ENCODE peak calls at places on chromosomes 3 and 15, in four cellular contexts. K is progenitor cell of endocrine pancreas, J is AG09309, E is kidney epithelial cell. N is an unnamed sample.

GRCh38 chr3:134976948-134977347 is 181.9 kb downstream of the EPHB1 start:
- DNase-seq in K (no peak), J (no peak), E (no peak), N (no peak)

GRCh38 chr3:53496984-53497383 is 2.6 kb downstream of the CACNA1D start:
- DNase-seq in K (no peak), J (no peak), E (no peak), N (no peak)

GRCh38 chr3:95994338-95994737 is 820.1 kb upstream of the EPHA6 start:
- DNase-seq in J (no peak), E (no peak), K (no peak), N (no peak)

GRCh38 chr3:58041182-58041825 is 33.1 kb downstream of the FLNB start:
- DNase-seq in K (no peak), J (no peak), E (no peak), N (peak)

GRCh38 chr15:82900511-82900910 is 52.0 kb downstream of the HOMER2 start:
- DNase-seq in K (no peak), E (no peak), J (no peak), N (no peak)

GRCh38 chr3:47515864-47516319 is 2.4 kb upstream of the ELP6 start:
- DNase-seq in J (no peak), K (no peak), E (no peak), N (no peak)

GRCh38 chr3:58899159-58899952 is 150.5 kb downstream of the CFAP20DC start:
- DNase-seq in E (no peak), J (no peak), K (no peak), N (peak)

GRCh38 chr3:71226565-71227281 is 356.8 kb downstream of the FOXP1 start:
- DNase-seq in K (no peak), E (no peak), J (no peak), N (peak)

GRCh38 chr3:170330366-170330765 is 27.1 kb upstream of the SKIL start:
- DNase-seq in J (no peak), K (no peak), E (no peak), N (no peak)

GRCh38 chr3:64405211-64405818 is 180.0 kb upstream of the PRICKLE2 start:
- DNase-seq in J (no peak), K (no peak), E (no peak), N (no peak)

GRCh38 chr15:50113187-50113505 is 5.9 kb downstream of the ATP8B4 start:
- DNase-seq in K (no peak), J (no peak), E (no peak), N (no peak)

GRCh38 chr3:135667061-135667460 is 298.5 kb upstream of the PPP2R3A start:
- DNase-seq in J (no peak), E (no peak), K (no peak), N (no peak)

GRCh38 chr15:31470756-31471155 is 144.1 kb downstream of the KLF13 start:
- DNase-seq in K (no peak), E (no peak), J (no peak), N (no peak)

GRCh38 chr3:112333002-112333385 is at the start of gene CD200:
- DNase-seq in K (peak), J (no peak), E (no peak), N (peak)
- TF ChIP-seq CTCF in K (peak), J (no peak), E (no peak), N (no peak)

DNA sequence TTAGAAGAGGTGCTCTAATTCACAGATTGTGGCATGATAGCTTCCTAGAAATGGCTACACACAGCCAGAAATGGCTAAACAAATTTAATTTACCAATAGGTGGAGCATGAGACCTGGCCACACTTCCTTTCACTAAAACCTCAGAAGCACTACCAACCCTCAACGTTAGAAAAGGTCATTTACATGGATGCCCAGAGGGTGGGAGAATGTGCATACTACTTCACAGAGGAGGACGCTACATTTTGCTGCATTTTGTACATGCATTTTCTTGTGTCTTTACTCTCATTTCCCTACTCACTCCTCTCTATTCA is 40.2 kb downstream of the C2CD4B start:
- DNase-seq in J (no peak), E (no peak), K (no peak), N (no peak)
- TF ChIP-seq CTCF in J (no peak), E (no peak), K (peak), N (no peak)

GRCh38 chr3:174342941-174343431 is 516.1 kb upstream of the NAALADL2 start:
- DNase-seq in K (no peak), J (peak), E (no peak), N (no peak)
- TF ChIP-seq CTCF in K (no peak), J (no peak), E (no peak), N (no peak)

DNA sequence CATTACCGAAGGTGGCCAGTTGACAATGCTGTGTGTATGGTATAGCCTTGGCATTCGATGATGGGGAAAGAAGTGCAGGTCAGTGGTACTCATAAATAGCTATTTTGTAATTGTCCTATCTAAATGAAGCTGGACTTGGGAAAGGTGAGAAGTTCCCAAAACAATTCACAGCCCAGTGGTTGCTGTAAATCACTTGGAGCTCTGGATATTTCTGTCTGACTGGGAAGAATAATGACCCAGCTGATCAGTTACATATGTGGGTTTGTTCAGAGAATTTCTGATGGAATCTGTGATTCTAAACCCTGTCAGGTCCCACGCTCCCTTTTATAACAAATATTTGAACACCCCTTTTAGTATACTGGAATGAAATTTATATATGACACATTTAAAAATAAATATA is 133.9 kb upstream of the PFN2 start:
- DNase-seq in E (no peak), K (no peak), J (no peak), N (no peak)
- TF ChIP-seq CTCF in E (no peak), K (no peak), J (no peak), N (no peak)

DNA sequence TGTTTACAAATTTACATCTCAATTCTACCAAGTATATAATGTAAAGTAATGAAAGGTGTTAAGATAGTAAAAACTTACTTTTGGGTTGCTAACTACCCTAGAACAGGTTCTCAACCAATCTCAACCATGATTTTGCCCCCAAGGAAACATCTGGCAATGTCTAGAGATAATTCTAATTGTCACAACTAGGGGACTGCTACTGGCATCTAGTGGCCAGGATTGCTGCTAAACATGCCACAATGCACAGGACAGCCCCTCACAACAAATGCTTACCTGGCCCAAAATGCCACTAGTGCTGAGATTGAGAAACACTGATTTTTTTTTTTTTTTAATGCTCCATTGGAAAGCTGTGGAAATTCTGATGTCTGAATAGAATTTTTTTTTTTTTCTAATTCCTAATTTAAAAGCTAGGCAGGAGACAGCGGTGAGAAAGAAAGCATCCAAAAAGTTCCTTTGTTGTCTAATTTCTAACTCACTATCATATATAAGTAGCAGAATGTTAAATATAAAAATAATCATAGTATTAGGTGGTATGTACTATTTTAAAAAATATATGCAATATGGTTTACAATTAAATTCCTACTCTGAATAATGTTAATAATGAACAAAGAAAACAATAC is 81.5 kb downstream of the TJP1 start:
- DNase-seq in J (no peak), K (no peak), E (no peak), N (peak)
- TF ChIP-seq CTCF in J (no peak), K (peak), E (peak), N (no peak)

GRCh38 chr3:115627180-115628074 is 4.1 kb downstream of the GAP43 start:
- DNase-seq in E (no peak), J (no peak), K (no peak), N (no peak)
- TF ChIP-seq CTCF in E (no peak), J (no peak), K (peak), N (no peak)

N was measured in activated CD8-positive, alpha-beta T cell treated with anti-CD3 and anti-CD28 coated beads for 36 hours.